ENCODE peak calls at places on chromosomes 1 and 21, in eight cellular contexts. One of them, this sample, is unnamed.

GRCh38 chr1:233654667-233655432 is 40.9 kb downstream of the KCNK1 start:
- DNase-seq in AG04450: no peak
- DNase-seq in thoracic aorta: no peak
- DNase-seq in cardiac fibroblast: no peak
- DNase-seq in IMR-90: no peak
- DNase-seq in choroid plexus epithelial cell: no peak
- DNase-seq in H1: no peak
- DNase-seq in heart right ventricle: no peak
- DNase-seq in this sample: peak

GRCh38 chr1:119978018-119978505 is 81.7 kb upstream of the ADAM30 start:
- DNase-seq in AG04450: no peak
- DNase-seq in thoracic aorta: no peak
- DNase-seq in cardiac fibroblast: no peak
- DNase-seq in IMR-90: no peak
- DNase-seq in choroid plexus epithelial cell: no peak
- DNase-seq in H1: no peak
- DNase-seq in heart right ventricle: no peak
- DNase-seq in this sample: no peak

GRCh38 chr1:203177471-203178039 is 1.9 kb upstream of the MYBPH start:
- DNase-seq in AG04450: no peak
- DNase-seq in thoracic aorta: no peak
- DNase-seq in cardiac fibroblast: peak
- DNase-seq in IMR-90: peak
- DNase-seq in choroid plexus epithelial cell: no peak
- DNase-seq in H1: no peak
- DNase-seq in heart right ventricle: no peak
- DNase-seq in this sample: peak

GRCh38 chr21:35208117-35208516 is 159.0 kb upstream of the RUNX1 start:
- DNase-seq in AG04450: no peak
- DNase-seq in thoracic aorta: no peak
- DNase-seq in cardiac fibroblast: no peak
- DNase-seq in IMR-90: no peak
- DNase-seq in choroid plexus epithelial cell: no peak
- DNase-seq in H1: no peak
- DNase-seq in heart right ventricle: no peak
- DNase-seq in this sample: no peak

GRCh38 chr1:197862221-197862620 is 40.2 kb upstream of the C1orf53 start:
- DNase-seq in AG04450: no peak
- DNase-seq in thoracic aorta: no peak
- DNase-seq in cardiac fibroblast: no peak
- DNase-seq in IMR-90: no peak
- DNase-seq in choroid plexus epithelial cell: no peak
- DNase-seq in H1: no peak
- DNase-seq in heart right ventricle: no peak
- DNase-seq in this sample: no peak

GRCh38 chr1:173097001-173097400 is 46.3 kb upstream of the TNFSF18 start:
- DNase-seq in AG04450: no peak
- DNase-seq in thoracic aorta: no peak
- DNase-seq in cardiac fibroblast: no peak
- DNase-seq in IMR-90: peak
- DNase-seq in choroid plexus epithelial cell: no peak
- DNase-seq in H1: no peak
- DNase-seq in heart right ventricle: no peak
- DNase-seq in this sample: no peak

GRCh38 chr1:29786195-29786594 is 549.9 kb downstream of the PTPRU start:
- DNase-seq in AG04450: no peak
- DNase-seq in thoracic aorta: no peak
- DNase-seq in cardiac fibroblast: no peak
- DNase-seq in IMR-90: no peak
- DNase-seq in choroid plexus epithelial cell: no peak
- DNase-seq in H1: no peak
- DNase-seq in heart right ventricle: no peak
- DNase-seq in this sample: no peak

GRCh38 chr1:223538921-223539445 is 126.5 kb downstream of the CAPN8 start:
- DNase-seq in AG04450: no peak
- DNase-seq in thoracic aorta: no peak
- DNase-seq in cardiac fibroblast: no peak
- DNase-seq in IMR-90: no peak
- DNase-seq in choroid plexus epithelial cell: no peak
- DNase-seq in H1: no peak
- DNase-seq in heart right ventricle: no peak
- DNase-seq in this sample: no peak

GRCh38 chr1:205137901-205138300 is 16.1 kb upstream of the RBBP5 start:
- DNase-seq in AG04450: no peak
- DNase-seq in thoracic aorta: no peak
- DNase-seq in cardiac fibroblast: no peak
- DNase-seq in IMR-90: no peak
- DNase-seq in choroid plexus epithelial cell: no peak
- DNase-seq in H1: no peak
- DNase-seq in heart right ventricle: no peak
- DNase-seq in this sample: no peak

GRCh38 chr1:196464545-196464944 is 143.7 kb downstream of the KCNT2 start:
- DNase-seq in AG04450: no peak
- DNase-seq in thoracic aorta: no peak
- DNase-seq in cardiac fibroblast: peak
- DNase-seq in IMR-90: peak
- DNase-seq in choroid plexus epithelial cell: peak
- DNase-seq in H1: no peak
- DNase-seq in heart right ventricle: no peak
- DNase-seq in this sample: no peak

GRCh38 chr1:110645962-110646735 is 28.6 kb downstream of the KCNA3 start:
- DNase-seq in AG04450: no peak
- DNase-seq in thoracic aorta: no peak
- DNase-seq in cardiac fibroblast: peak
- DNase-seq in IMR-90: peak
- DNase-seq in choroid plexus epithelial cell: peak
- DNase-seq in H1: no peak
- DNase-seq in heart right ventricle: no peak
- DNase-seq in this sample: peak

GRCh38 chr1:43978264-43978550 is 803 bp upstream of the B4GALT2 start:
- DNase-seq in AG04450: no peak
- DNase-seq in thoracic aorta: no peak
- DNase-seq in cardiac fibroblast: no peak
- DNase-seq in IMR-90: no peak
- DNase-seq in choroid plexus epithelial cell: no peak
- DNase-seq in H1: no peak
- DNase-seq in heart right ventricle: no peak
- DNase-seq in this sample: no peak

GRCh38 chr1:73593379-73593778 is 604.6 kb downstream of the LRRIQ3 start:
- DNase-seq in AG04450: peak
- DNase-seq in thoracic aorta: no peak
- DNase-seq in cardiac fibroblast: peak
- DNase-seq in IMR-90: no peak
- DNase-seq in choroid plexus epithelial cell: peak
- DNase-seq in H1: no peak
- DNase-seq in heart right ventricle: no peak
- DNase-seq in this sample: peak

GRCh38 chr1:30287976-30288375 is 435.4 kb downstream of the MATN1 start:
- DNase-seq in AG04450: no peak
- DNase-seq in thoracic aorta: no peak
- DNase-seq in cardiac fibroblast: no peak
- DNase-seq in IMR-90: no peak
- DNase-seq in choroid plexus epithelial cell: no peak
- DNase-seq in H1: peak
- DNase-seq in heart right ventricle: no peak
- DNase-seq in this sample: no peak

GRCh38 chr1:8520483-8520966 is 202.6 kb downstream of the SLC45A1 start:
- DNase-seq in AG04450: no peak
- DNase-seq in thoracic aorta: no peak
- DNase-seq in cardiac fibroblast: no peak
- DNase-seq in IMR-90: no peak
- DNase-seq in choroid plexus epithelial cell: no peak
- DNase-seq in H1: no peak
- DNase-seq in heart right ventricle: no peak
- DNase-seq in this sample: no peak
- H3K4me3 ChIP-seq in AG04450: no peak
- H3K4me3 ChIP-seq in thoracic aorta: no peak
- H3K4me3 ChIP-seq in cardiac fibroblast: no peak
- H3K4me3 ChIP-seq in IMR-90: no peak
- H3K4me3 ChIP-seq in choroid plexus epithelial cell: no peak
- H3K4me3 ChIP-seq in H1: no peak
- H3K4me3 ChIP-seq in heart right ventricle: no peak
- H3K4me3 ChIP-seq in this sample: no peak

GRCh38 chr1:19392221-19392620 is 80.1 kb downstream of the SLC66A1 start:
- DNase-seq in AG04450: no peak
- DNase-seq in thoracic aorta: no peak
- DNase-seq in cardiac fibroblast: no peak
- DNase-seq in IMR-90: no peak
- DNase-seq in choroid plexus epithelial cell: no peak
- DNase-seq in H1: no peak
- DNase-seq in heart right ventricle: no peak
- DNase-seq in this sample: no peak

GRCh38 chr1:19390901-19391595 is 78.9 kb downstream of the SLC66A1 start:
- DNase-seq in AG04450: peak
- DNase-seq in thoracic aorta: no peak
- DNase-seq in cardiac fibroblast: peak
- DNase-seq in IMR-90: peak
- DNase-seq in choroid plexus epithelial cell: peak
- DNase-seq in H1: no peak
- DNase-seq in heart right ventricle: peak
- DNase-seq in this sample: peak

GRCh38 chr1:19393051-19393450 is 80.9 kb downstream of the SLC66A1 start:
- DNase-seq in AG04450: no peak
- DNase-seq in thoracic aorta: no peak
- DNase-seq in cardiac fibroblast: no peak
- DNase-seq in IMR-90: no peak
- DNase-seq in choroid plexus epithelial cell: no peak
- DNase-seq in H1: no peak
- DNase-seq in heart right ventricle: no peak
- DNase-seq in this sample: no peak

GRCh38 chr1:19390166-19390850 is 78.2 kb downstream of the SLC66A1 start:
- DNase-seq in AG04450: no peak
- DNase-seq in thoracic aorta: no peak
- DNase-seq in cardiac fibroblast: no peak
- DNase-seq in IMR-90: no peak
- DNase-seq in choroid plexus epithelial cell: peak
- DNase-seq in H1: no peak
- DNase-seq in heart right ventricle: no peak
- DNase-seq in this sample: no peak

DNA sequence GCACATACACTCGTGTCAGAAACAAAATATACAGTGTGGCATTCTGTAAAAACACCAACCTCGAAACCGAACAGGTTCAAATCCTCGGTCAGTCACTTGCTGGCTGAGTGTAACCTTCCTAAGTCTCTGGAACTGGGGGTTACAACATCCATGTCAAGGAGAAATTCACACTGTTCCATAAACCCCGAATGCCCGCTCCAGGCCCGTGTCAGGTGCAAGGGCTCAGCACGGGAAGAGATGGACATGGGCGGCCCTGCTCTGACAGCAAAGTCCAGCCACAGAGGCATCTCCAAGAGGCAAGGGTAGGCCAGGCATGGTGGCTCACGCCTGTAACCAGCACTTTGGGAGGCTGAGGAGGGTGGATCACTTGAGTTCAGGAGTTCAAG is 79.5 kb downstream of the SLC66A1 start:
- DNase-seq in AG04450: no peak
- DNase-seq in thoracic aorta: no peak
- DNase-seq in cardiac fibroblast: no peak
- DNase-seq in IMR-90: no peak
- DNase-seq in choroid plexus epithelial cell: no peak
- DNase-seq in H1: no peak
- DNase-seq in heart right ventricle: no peak
- DNase-seq in this sample: no peak
- TF ChIP-seq CTCF in AG04450: no peak
- TF ChIP-seq CTCF in thoracic aorta: no peak
- TF ChIP-seq CTCF in cardiac fibroblast: no peak
- TF ChIP-seq CTCF in IMR-90: no peak
- TF ChIP-seq CTCF in choroid plexus epithelial cell: no peak
- TF ChIP-seq CTCF in H1: no peak
- TF ChIP-seq CTCF in heart right ventricle: no peak
- TF ChIP-seq CTCF in this sample: no peak

GRCh38 chr1:117574206-117574835 is 31.5 kb upstream of the TENT5C start:
- DNase-seq in AG04450: no peak
- DNase-seq in thoracic aorta: no peak
- DNase-seq in cardiac fibroblast: no peak
- DNase-seq in IMR-90: no peak
- DNase-seq in choroid plexus epithelial cell: no peak
- DNase-seq in H1: no peak
- DNase-seq in heart right ventricle: no peak
- DNase-seq in this sample: no peak

GRCh38 chr1:117576236-117576635 is 29.6 kb upstream of the TENT5C start:
- DNase-seq in AG04450: no peak
- DNase-seq in thoracic aorta: no peak
- DNase-seq in cardiac fibroblast: no peak
- DNase-seq in IMR-90: no peak
- DNase-seq in choroid plexus epithelial cell: no peak
- DNase-seq in H1: no peak
- DNase-seq in heart right ventricle: no peak
- DNase-seq in this sample: no peak

GRCh38 chr1:117573386-117574040 is 32.3 kb upstream of the TENT5C start:
- DNase-seq in AG04450: no peak
- DNase-seq in thoracic aorta: no peak
- DNase-seq in cardiac fibroblast: no peak
- DNase-seq in IMR-90: peak
- DNase-seq in choroid plexus epithelial cell: peak
- DNase-seq in H1: no peak
- DNase-seq in heart right ventricle: no peak
- DNase-seq in this sample: peak

GRCh38 chr1:117578466-117578865 is 27.4 kb upstream of the TENT5C start:
- DNase-seq in AG04450: no peak
- DNase-seq in thoracic aorta: no peak
- DNase-seq in cardiac fibroblast: no peak
- DNase-seq in IMR-90: no peak
- DNase-seq in choroid plexus epithelial cell: no peak
- DNase-seq in H1: no peak
- DNase-seq in heart right ventricle: no peak
- DNase-seq in this sample: no peak

DNA sequence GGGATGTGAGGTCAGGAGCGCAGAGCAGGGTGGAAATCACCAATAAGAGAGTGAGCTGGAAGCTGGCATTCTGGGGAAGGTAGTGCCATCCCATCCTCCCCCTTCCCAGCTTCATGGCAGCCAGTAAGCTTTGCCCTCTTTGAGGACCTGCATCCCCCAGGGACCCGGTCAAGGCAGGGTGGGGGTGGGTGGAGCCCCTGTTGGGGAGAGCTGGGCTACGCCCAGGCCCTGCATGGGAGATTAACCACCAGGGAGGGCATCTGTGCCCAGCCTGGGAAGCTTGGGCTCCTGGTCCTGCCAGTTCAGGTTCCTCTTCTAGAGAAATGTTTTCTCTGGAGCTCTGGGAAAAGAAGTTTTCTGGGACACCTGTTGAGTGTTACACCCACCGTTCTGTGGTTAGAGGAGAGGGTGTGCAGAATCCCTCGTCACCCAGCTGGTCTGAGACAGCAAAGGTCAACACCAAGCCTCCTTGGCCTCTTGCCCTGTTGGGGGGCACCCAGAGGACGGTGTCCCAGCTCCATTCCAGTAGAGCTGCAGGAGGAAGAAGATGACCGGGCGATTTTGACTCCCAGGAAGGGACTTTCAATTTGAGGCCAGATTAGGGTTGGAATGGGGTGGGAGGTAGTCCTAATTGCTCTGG is 30.1 kb upstream of the TENT5C start:
- DNase-seq in AG04450: no peak
- DNase-seq in thoracic aorta: no peak
- DNase-seq in cardiac fibroblast: no peak
- DNase-seq in IMR-90: no peak
- DNase-seq in choroid plexus epithelial cell: no peak
- DNase-seq in H1: no peak
- DNase-seq in heart right ventricle: no peak
- DNase-seq in this sample: no peak
- H3K4me3 ChIP-seq in AG04450: no peak
- H3K4me3 ChIP-seq in thoracic aorta: no peak
- H3K4me3 ChIP-seq in cardiac fibroblast: no peak
- H3K4me3 ChIP-seq in IMR-90: no peak
- H3K4me3 ChIP-seq in choroid plexus epithelial cell: no peak
- H3K4me3 ChIP-seq in H1: no peak
- H3K4me3 ChIP-seq in heart right ventricle: no peak
- H3K4me3 ChIP-seq in this sample: no peak

GRCh38 chr21:43268804-43269186 is 100.0 kb downstream of the CRYAA start:
- DNase-seq in AG04450: no peak
- DNase-seq in thoracic aorta: no peak
- DNase-seq in cardiac fibroblast: no peak
- DNase-seq in IMR-90: no peak
- DNase-seq in choroid plexus epithelial cell: no peak
- DNase-seq in H1: no peak
- DNase-seq in heart right ventricle: no peak
- DNase-seq in this sample: no peak
- TF ChIP-seq CTCF in AG04450: no peak
- TF ChIP-seq CTCF in thoracic aorta: no peak
- TF ChIP-seq CTCF in cardiac fibroblast: peak
- TF ChIP-seq CTCF in IMR-90: no peak
- TF ChIP-seq CTCF in choroid plexus epithelial cell: no peak
- TF ChIP-seq CTCF in H1: peak
- TF ChIP-seq CTCF in heart right ventricle: no peak
- TF ChIP-seq CTCF in this sample: no peak